ENCODE peak calls at places on chromosomes 6 and 20, in six cellular contexts. S is upper lobe of left lung; N is spleen; V is small intestine; C is CD8-positive, alpha-beta memory T cell; H is heart right ventricle. G is an unnamed sample.

GRCh38 chr6:96470296-96470695 is 51.3 kb upstream of the UFL1 start:
- DNase-seq in C (no peak), S (no peak), N (no peak), V (no peak), H (no peak), G (no peak)

GRCh38 chr6:7108196-7108963 is 619 bp downstream of the RREB1 start:
- DNase-seq in V (peak; percentile 61), N (peak; percentile 90), S (peak; percentile 57), C (peak; percentile 59), H (peak; percentile 66), G (peak; percentile 50)

GRCh38 chr6:105015482-105015881 is 58.6 kb downstream of the LIN28B start:
- DNase-seq in V (no peak), C (no peak), S (no peak), H (no peak), N (no peak), G (no peak)

GRCh38 chr6:45537539-45537938 is 159.8 kb upstream of the SUPT3H start:
- DNase-seq in S (no peak), N (no peak), C (no peak), H (no peak), V (no peak), G (no peak)

GRCh38 chr6:142279350-142280180 is 22.2 kb upstream of the ADGRG6 start:
- DNase-seq in V (peak; percentile 25), H (no peak), C (no peak), S (no peak), N (no peak), G (no peak)

GRCh38 chr6:10369896-10370295 is 45.0 kb downstream of the TFAP2A start:
- DNase-seq in H (no peak), S (no peak), C (no peak), V (no peak), N (no peak), G (no peak)

GRCh38 chr20:61303675-61304074 is 51.6 kb downstream of the CDH4 start:
- DNase-seq in S (no peak), V (no peak), N (peak; percentile 62), C (no peak), H (no peak), G (no peak)

GRCh38 chr6:2531426-2532208 is 219.1 kb downstream of the MYLK4 start:
- DNase-seq in V (no peak), S (no peak), N (no peak), C (no peak), H (no peak), G (no peak)

GRCh38 chr20:10555865-10556308 is 117.9 kb downstream of the JAG1 start:
- DNase-seq in V (no peak), H (no peak), C (no peak), S (no peak), N (no peak), G (no peak)

GRCh38 chr6:887583-888235 is 194.8 kb upstream of the EXOC2 start:
- DNase-seq in S (no peak), H (no peak), N (no peak), V (no peak), C (no peak), G (no peak)

GRCh38 chr6:106916891-106917290 is 57.6 kb downstream of the CD24 start:
- DNase-seq in N (no peak), S (no peak), C (no peak), V (no peak), H (no peak), G (no peak)

GRCh38 chr6:170162771-170163404 is 128.0 kb downstream of the DLL1 start:
- DNase-seq in S (no peak), N (peak; percentile 62), H (no peak), V (no peak), C (no peak), G (no peak)
- H3K9me3 ChIP-seq in S (no peaks in the 10 kb centered on the region), N (no peaks in the 10 kb centered on the region), H (no peaks in the 10 kb centered on the region), V (peaks cover 2% of the 10 kb centered on the region), C (no peaks in the 10 kb centered on the region), G (no peaks in the 10 kb centered on the region)

GRCh38 chr6:70694371-70694770 is 26.7 kb downstream of the SMAP1 start:
- DNase-seq in N (no peak), H (no peak), V (no peak), C (no peak), S (no peak), G (no peak)

DNA sequence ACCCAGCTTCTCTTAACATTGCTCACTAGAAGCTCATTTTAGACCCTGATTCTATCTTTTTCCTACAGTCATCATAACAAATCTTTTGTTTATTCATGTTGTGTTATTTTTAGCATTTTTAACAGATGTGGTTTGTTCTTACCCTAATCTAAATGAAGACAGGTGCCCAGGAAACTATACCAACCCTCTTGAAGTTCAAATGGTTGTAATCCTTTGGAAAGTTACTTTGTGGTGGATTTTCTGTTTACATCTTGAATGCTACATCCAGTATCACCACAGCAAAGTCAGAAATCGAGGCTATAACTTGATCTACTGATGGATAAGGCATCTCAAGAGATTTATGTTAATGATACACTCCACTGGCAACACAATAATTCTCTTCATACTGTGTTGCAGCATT is 26.2 kb downstream of the SMAP1 start:
- DNase-seq in H (no peak), N (no peak), V (no peak), C (no peak), S (no peak), G (no peak)
- H3K9me3 ChIP-seq in H (peaks cover 9% of the 10 kb centered on the region), N (peaks cover 40% of the 10 kb centered on the region), V (no peaks in the 10 kb centered on the region), C (no peaks in the 10 kb centered on the region), S (no peaks in the 10 kb centered on the region), G (no peaks in the 10 kb centered on the region)

GRCh38 chr6:122564230-122564629 is 46.0 kb upstream of the PKIB start:
- DNase-seq in S (no peak), V (no peak), N (no peak), H (no peak), C (no peak), G (no peak)

GRCh38 chr6:122563364-122564052 is 46.7 kb upstream of the PKIB start:
- DNase-seq in S (no peak), H (no peak), V (no peak), C (no peak), N (no peak), G (no peak)

GRCh38 chr6:122567034-122567433 is 43.2 kb upstream of the PKIB start:
- DNase-seq in C (no peak), V (no peak), N (no peak), S (no peak), H (no peak), G (no peak)

GRCh38 chr6:122568350-122568749 is 41.9 kb upstream of the PKIB start:
- DNase-seq in V (peak; percentile 42), H (no peak), C (no peak), N (no peak), S (no peak), G (no peak)

GRCh38 chr6:122565708-122566107 is 44.5 kb upstream of the PKIB start:
- DNase-seq in N (no peak), S (no peak), H (no peak), V (no peak), C (no peak), G (no peak)
- H3K9me3 ChIP-seq in N (peaks cover 11% of the 10 kb centered on the region), S (peaks cover 4% of the 10 kb centered on the region), H (no peaks in the 10 kb centered on the region), V (no peaks in the 10 kb centered on the region), C (no peaks in the 10 kb centered on the region), G (no peaks in the 10 kb centered on the region)

GRCh38 chr6:37713529-37714119 is 15.9 kb upstream of the MDGA1 start:
- DNase-seq in C (no peak), H (no peak), S (no peak), V (no peak), N (no peak), G (no peak)
- H3K9me3 ChIP-seq in C (no peaks in the 10 kb centered on the region), H (no peaks in the 10 kb centered on the region), S (no peaks in the 10 kb centered on the region), V (no peaks in the 10 kb centered on the region), N (no peaks in the 10 kb centered on the region), G (no peaks in the 10 kb centered on the region)

DNA sequence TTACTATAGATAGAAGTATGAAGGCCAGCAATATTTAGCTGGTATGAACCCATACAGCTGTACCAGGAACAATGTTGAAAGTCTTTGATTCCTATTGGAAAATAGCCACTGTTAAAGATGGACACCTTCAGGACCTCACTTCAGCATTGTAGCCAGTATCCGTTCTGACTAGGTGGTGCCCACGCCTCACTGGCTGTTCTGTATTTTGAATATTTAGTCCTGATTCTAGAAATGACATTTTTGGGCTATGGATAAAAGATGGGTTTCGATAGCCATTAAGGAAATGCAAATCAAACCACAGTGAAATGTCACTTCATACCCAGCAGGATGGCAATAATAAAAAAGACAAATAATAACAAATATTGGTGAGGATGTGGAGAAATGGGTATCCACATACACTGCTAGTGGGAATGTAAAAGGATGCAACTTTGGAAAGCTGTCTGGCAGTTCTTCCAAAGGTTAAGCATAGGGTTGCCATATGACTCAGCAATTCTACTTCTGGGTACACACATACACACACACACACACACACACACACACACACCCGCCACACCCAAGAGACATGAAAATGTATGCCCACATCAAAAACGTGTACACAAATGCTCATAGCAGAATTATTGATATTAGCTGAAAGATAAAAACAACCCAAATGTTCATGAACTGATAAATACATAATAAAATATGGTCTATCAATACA is 56.8 kb downstream of the UTRN start:
- DNase-seq in S (no peak), H (no peak), V (no peak), N (no peak), C (no peak), G (no peak)
- H3K9me3 ChIP-seq in S (no peaks in the 10 kb centered on the region), H (no peaks in the 10 kb centered on the region), V (no peaks in the 10 kb centered on the region), N (no peaks in the 10 kb centered on the region), C (no peaks in the 10 kb centered on the region), G (no peaks in the 10 kb centered on the region)

GRCh38 chr6:168407842-168408241 is 33.1 kb upstream of the SMOC2 start:
- DNase-seq in V (no peak), S (no peak), H (no peak), C (no peak), N (no peak), G (no peak)
- H3K9me3 ChIP-seq in V (no peaks in the 10 kb centered on the region), S (no peaks in the 10 kb centered on the region), H (no peaks in the 10 kb centered on the region), C (no peaks in the 10 kb centered on the region), N (no peaks in the 10 kb centered on the region), G (no peaks in the 10 kb centered on the region)